ENCODE peak calls at places on chromosome 9, in five cellular contexts. F is upper lobe of left lung, Z is aorta, O is upper lobe of right lung, B is body of pancreas. H is an unnamed sample. For H3K9me3, the result is how much of the 10 kb centered on the place peaks cover.

GRCh38 chr9:136694163-136694864 is 7.1 kb upstream of the AGPAT2 start:
- ATAC-seq in F (peak), Z (no peak), O (peak), B (peak), H (peak)

GRCh38 chr9:89182369-89182768 is 3.8 kb upstream of the SHC3 start:
- ATAC-seq in F (no peak), Z (no peak), O (no peak), B (no peak), H (no peak)

GRCh38 chr9:84136119-84136868 is 155.7 kb downstream of the RMI1 start:
- ATAC-seq in F (peak), Z (no peak), O (peak), B (no peak), H (no peak)

GRCh38 chr9:27408523-27408922 is 111.6 kb upstream of the EQTN start:
- ATAC-seq in F (no peak), Z (no peak), O (no peak), B (no peak), H (no peak)

GRCh38 chr9:91502475-91502874 is 78.8 kb upstream of the NFIL3 start:
- ATAC-seq in F (no peak), Z (no peak), O (no peak), B (no peak), H (no peak)

GRCh38 chr9:117290809-117291208 is 124.0 kb downstream of the ASTN2 start:
- ATAC-seq in F (peak), Z (no peak), O (no peak), B (no peak), H (no peak)

GRCh38 chr9:71637926-71638325 is 130.4 kb downstream of the CEMIP2 start:
- ATAC-seq in F (no peak), Z (no peak), O (no peak), B (no peak), H (no peak)

GRCh38 chr9:14250779-14251145 is 63.2 kb downstream of the NFIB start:
- ATAC-seq in F (no peak), Z (no peak), O (no peak), B (peak), H (no peak)

GRCh38 chr9:129164246-129164930 is 13.7 kb downstream of the IER5L start:
- ATAC-seq in F (peak), Z (peak), O (no peak), B (peak), H (peak)

GRCh38 chr9:16352232-16352631 is 518.2 kb downstream of the BNC2 start:
- ATAC-seq in F (no peak), Z (no peak), O (no peak), B (no peak), H (no peak)

GRCh38 chr9:136701665-136702048 is 10.7 kb upstream of the DIPK1B start:
- ATAC-seq in F (no peak), Z (no peak), O (no peak), B (no peak), H (no peak)

GRCh38 chr9:134328341-134328840 is 2.1 kb downstream of the RXRA start:
- ATAC-seq in F (no peak), Z (no peak), O (no peak), B (no peak), H (no peak)

GRCh38 chr9:133571491-133571890 is 37.0 kb downstream of the ADAMTSL2 start:
- ATAC-seq in F (no peak), Z (no peak), O (no peak), B (no peak), H (no peak)

GRCh38 chr9:87662808-87663528 is 63.0 kb upstream of the CTSL start:
- ATAC-seq in F (peak), Z (peak), O (peak), B (peak), H (peak)

GRCh38 chr9:35070823-35071813 is 1.3 kb downstream of the VCP start:
- ATAC-seq in F (no peak), Z (no peak), O (no peak), B (no peak), H (no peak)

GRCh38 chr9:99040911-99041582 is 63.9 kb upstream of the TGFBR1 start:
- ATAC-seq in F (peak), Z (no peak), O (peak), B (peak), H (peak)

GRCh38 chr9:27626629-27627564 is 53.6 kb upstream of the C9orf72 start:
- ATAC-seq in F (no peak), Z (no peak), O (no peak), B (peak), H (no peak)

GRCh38 chr9:4069457-4070162 is 230.3 kb downstream of the GLIS3 start:
- ATAC-seq in F (no peak), Z (no peak), O (peak), B (no peak), H (no peak)

GRCh38 chr9:122051401-122052346 is 41.4 kb downstream of the TTLL11 start:
- ATAC-seq in F (peak), Z (no peak), O (peak), B (no peak), H (no peak)

GRCh38 chr9:15211994-15212501 is 95.0 kb downstream of the TTC39B start:
- ATAC-seq in F (peak), Z (peak), O (no peak), B (no peak), H (no peak)

GRCh38 chr9:16869961-16870605 is 387 bp downstream of the BNC2 start:
- ATAC-seq in F (peak), Z (peak), O (peak), B (no peak), H (peak)

GRCh38 chr9:75531588-75531987 is 358.9 kb upstream of the PCSK5 start:
- ATAC-seq in F (no peak), Z (peak), O (no peak), B (no peak), H (no peak)

GRCh38 chr9:34124923-34125322 is 1.6 kb downstream of the DCAF12 start:
- ATAC-seq in F (no peak), Z (no peak), O (peak), B (no peak), H (no peak)

GRCh38 chr9:130319300-130319699 is 53.7 kb downstream of the HMCN2 start:
- ATAC-seq in F (no peak), Z (no peak), O (no peak), B (no peak), H (no peak)

GRCh38 chr9:124810513-124811355 is 33.8 kb downstream of the OLFML2A start:
- ATAC-seq in F (peak), Z (no peak), O (peak), B (peak), H (peak)

DNA sequence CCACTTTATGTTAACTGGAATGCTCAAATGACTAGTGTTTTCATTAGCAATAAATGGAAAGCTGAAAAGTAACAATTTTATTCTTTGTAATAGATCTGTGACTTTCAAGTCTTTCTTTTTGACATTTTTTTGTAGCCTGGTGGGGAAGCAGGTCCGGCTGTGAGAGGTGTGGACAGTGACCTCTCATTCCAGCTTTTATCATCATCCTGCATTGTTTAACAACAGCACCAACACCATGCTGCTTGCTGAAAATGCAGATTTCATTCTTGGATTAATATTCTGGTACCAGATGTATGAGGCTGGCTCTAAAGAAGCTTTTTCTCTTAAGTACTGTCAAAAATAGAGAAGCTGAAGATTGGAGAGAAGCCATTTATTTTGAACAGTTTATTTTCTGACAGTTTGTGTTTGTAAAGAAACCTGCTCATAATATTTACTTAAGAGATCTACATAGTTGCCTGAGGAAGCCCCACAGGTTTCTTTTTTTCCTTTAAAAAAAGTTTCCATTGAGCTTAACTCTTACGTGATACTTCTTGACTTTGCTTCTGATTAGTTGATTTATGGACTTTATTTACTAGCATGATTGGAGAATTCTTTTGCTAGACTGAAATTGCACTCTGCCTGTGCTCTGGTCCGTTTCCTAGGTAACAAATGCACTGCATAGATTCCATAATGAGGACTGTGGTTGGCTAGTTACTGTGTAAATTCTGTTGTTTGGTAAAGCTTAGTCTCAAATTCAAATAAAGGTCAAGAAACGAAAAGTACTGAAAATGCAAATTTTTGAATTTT is 3.4 kb downstream of the KIAA1958 start:
- ATAC-seq in F (no peak), Z (no peak), O (no peak), B (no peak), H (no peak)
- H3K4me3 ChIP-seq in F (no peak), Z (no peak), O (no peak), B (no peak), H (no peak)

GRCh38 chr9:21519855-21520434 is 37.8 kb upstream of the IFNE start:
- ATAC-seq in F (no peak), Z (no peak), O (no peak), B (no peak), H (no peak)

GRCh38 chr9:21522348-21522747 is 40.2 kb upstream of the IFNE start:
- ATAC-seq in F (no peak), Z (no peak), O (no peak), B (no peak), H (no peak)

GRCh38 chr9:21523021-21524014 is 41.2 kb upstream of the IFNE start:
- ATAC-seq in F (no peak), Z (no peak), O (no peak), B (no peak), H (no peak)

GRCh38 chr9:21520501-21521228 is 38.6 kb upstream of the IFNE start:
- ATAC-seq in F (no peak), Z (no peak), O (no peak), B (no peak), H (no peak)

DNA sequence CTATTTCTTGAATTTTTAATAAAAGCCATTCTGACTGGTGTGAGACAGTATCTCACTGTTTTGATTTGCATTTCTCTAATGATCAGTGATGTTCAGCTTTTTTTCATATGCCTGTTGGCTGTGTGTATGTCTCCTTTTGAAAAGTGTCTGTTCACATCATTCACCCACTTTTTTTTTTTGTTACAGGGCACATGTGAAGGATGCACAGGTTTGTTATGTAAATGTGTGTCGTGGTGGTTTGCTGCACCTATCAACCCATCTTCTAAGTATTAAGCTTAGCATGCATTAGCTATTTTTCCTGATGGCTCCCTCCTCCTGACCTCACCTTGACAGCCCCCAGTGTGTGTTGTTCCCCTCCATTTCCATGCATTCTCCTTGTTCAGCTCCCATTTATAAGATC is 39.3 kb upstream of the IFNE start:
- ATAC-seq in F (no peak), Z (no peak), O (no peak), B (no peak), H (no peak)
- H3K9me3 ChIP-seq in F (under half), Z (under half), O (under half), B (under half), H (under half)

GRCh38 chr9:127856094-127856740 is 1.8 kb upstream of the ENG start:
- ATAC-seq in F (no peak), Z (no peak), O (no peak), B (no peak), H (no peak)

GRCh38 chr9:127855522-127855921 is 1.1 kb upstream of the ENG start:
- ATAC-seq in F (no peak), Z (no peak), O (no peak), B (no peak), H (no peak)

GRCh38 chr9:127854169-127854833 is at the start of gene ENG:
- ATAC-seq in F (peak), Z (peak), O (peak), B (peak), H (peak)

GRCh38 chr9:127852829-127853228 is 1.6 kb downstream of the ENG start:
- ATAC-seq in F (no peak), Z (no peak), O (no peak), B (no peak), H (no peak)

DNA sequence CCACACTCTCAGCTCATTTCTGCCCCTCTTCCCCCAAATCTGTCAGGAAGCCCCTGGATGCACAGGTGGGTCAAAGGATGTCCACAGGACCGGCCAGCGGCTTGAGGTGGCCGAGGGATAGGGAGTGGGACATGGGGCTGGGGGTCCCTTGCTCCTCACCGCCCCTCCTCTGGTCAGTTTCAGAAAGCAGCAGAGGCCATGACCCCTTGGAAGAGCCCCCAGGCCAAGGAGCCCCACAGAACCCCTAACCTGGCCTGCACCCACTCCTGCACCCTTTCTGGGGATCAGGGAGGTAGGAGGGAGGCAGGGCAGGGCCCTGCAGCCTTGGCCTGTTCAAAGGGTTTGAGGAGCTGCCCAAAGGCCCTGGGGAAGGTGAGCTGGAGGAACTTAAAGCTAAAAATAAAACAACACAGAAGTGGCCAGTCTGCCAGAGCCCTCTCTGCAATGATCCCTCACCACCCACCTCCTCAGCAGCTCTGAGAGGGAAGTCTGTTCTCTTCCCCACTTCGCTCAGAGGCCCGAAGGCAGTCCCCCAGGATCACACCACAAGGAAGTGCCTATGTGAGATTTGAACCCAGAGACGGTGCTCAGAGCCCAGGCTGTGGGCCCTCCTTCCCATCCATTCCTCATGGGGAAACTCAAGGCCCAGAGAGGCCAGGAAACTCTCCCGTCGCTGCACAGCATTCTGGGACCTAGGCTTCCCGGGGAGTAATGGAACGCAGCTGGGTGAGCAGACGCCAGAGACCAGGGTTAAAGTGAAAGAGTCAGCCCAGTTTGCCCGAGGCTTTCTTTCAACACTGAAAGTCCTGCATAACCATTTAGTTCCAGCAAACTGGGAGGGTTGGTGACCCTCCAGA is 918 bp downstream of the ENG start:
- ATAC-seq in F (peak), Z (no peak), O (peak), B (no peak), H (no peak)
- H3K4me3 ChIP-seq in F (peak), Z (peak), O (peak), B (no peak), H (peak)

GRCh38 chr9:137988051-137988450 is 110.5 kb downstream of the CACNA1B start:
- ATAC-seq in F (no peak), Z (no peak), O (no peak), B (no peak), H (no peak)
- H3K9me3 ChIP-seq in F (under half), Z (under half), O (under half), B (under half), H (under half)

GRCh38 chr9:131951905-131952304 is 127.8 kb downstream of the MED27 start:
- ATAC-seq in F (peak), Z (peak), O (peak), B (peak), H (peak)
- H3K4me3 ChIP-seq in F (no peak), Z (no peak), O (no peak), B (no peak), H (no peak)

DNA sequence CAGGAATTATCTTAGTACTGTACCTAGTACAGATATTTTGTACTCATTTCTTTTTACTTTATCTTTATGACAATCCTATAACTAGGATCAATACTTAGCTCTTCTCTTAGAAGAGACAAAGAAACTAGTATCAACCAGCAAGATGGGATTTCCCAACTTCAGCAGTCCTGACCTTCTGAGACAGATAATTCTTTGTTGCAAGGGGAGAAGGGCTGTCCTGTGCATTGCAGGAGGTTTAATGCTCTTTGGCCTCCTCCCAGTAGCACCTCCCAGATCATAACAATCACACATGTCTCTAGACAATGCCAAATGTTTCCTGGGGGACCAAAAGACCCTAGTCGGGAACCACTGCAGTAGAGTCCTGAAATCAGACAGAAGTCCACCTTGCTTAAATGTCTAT is 424.3 kb upstream of the DMAC1 start:
- ATAC-seq in F (no peak), Z (no peak), O (no peak), B (no peak), H (no peak)
- H3K9me3 ChIP-seq in F (under half), Z (under half), O (under half), B (under half), H (under half)

GRCh38 chr9:20356392-20357206 is 265.7 kb downstream of the MLLT3 start:
- ATAC-seq in F (peak), Z (peak), O (peak), B (peak), H (peak)
- H3K4me3 ChIP-seq in F (peak), Z (peak), O (peak), B (no peak), H (peak)

GRCh38 chr9:135648494-135649410 is 9.4 kb upstream of the GLT6D1 start:
- ATAC-seq in F (no peak), Z (no peak), O (no peak), B (no peak), H (no peak)
- H3K9me3 ChIP-seq in F (under half), Z (under half), O (under half), B (under half), H (under half)

DNA sequence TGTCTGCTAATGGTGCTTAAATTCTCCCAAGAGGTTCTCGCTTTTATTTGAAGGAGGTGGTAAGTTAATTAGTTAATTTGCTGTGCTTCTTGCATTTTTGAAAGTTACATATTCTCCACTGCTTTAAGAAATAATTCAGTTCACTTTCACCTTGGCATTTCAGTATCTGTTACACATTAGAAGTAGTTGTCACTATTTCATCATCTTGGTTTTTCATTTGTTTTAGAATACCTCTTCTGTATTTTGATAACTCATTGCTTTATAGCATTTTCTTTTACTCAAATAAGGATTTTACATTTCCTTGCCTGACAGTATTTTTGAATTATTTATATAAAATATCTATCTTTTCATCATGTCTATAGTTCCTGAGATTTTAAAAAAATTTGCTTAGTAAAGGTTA is 9.2 kb downstream of the NIPSNAP3B start:
- ATAC-seq in F (no peak), Z (no peak), O (no peak), B (no peak), H (no peak)
- H3K4me3 ChIP-seq in F (no peak), Z (no peak), O (no peak), B (no peak), H (no peak)